ENCODE peak calls at places on chromosomes 3 and 15, in six cellular contexts. L, H, Z, D, R and O are unnamed samples.

GRCh38 chr3:125039897-125040175 is 16.0 kb downstream of the HEG1 start:
- DNase-seq in L (no peak), H (no peak), Z (no peak), D (no peak), R (no peak), O (no peak)

GRCh38 chr3:117074833-117075232 is 365.3 kb downstream of the TUSC7 start:
- DNase-seq in L (no peak), H (no peak), Z (no peak), D (no peak), R (peak), O (no peak)

GRCh38 chr3:58441514-58442450 is 8.2 kb upstream of the PDHB start:
- DNase-seq in L (no peak), H (no peak), Z (no peak), D (no peak), R (no peak), O (no peak)

GRCh38 chr15:70494861-70495571 is 268.3 kb downstream of the UACA start:
- DNase-seq in L (peak), H (peak), Z (no peak), D (no peak), R (peak), O (no peak)

GRCh38 chr3:195609229-195609628 is 25.5 kb upstream of the APOD start:
- DNase-seq in L (no peak), H (no peak), Z (no peak), D (peak), R (no peak), O (no peak)

GRCh38 chr3:44477312-44478030 is at the start of gene ZNF445:
- DNase-seq in L (peak), H (peak), Z (peak), D (peak), R (peak), O (peak)

GRCh38 chr15:67542462-67543347 is at the start of gene MAP2K5:
- DNase-seq in L (peak), H (peak), Z (peak), D (peak), R (peak), O (peak)

GRCh38 chr3:43998374-43998840 is 243.3 kb upstream of the TOPAZ1 start:
- DNase-seq in L (no peak), H (peak), Z (peak), D (no peak), R (no peak), O (no peak)

GRCh38 chr3:127172211-127172610 is 20.7 kb upstream of the PRR23E start:
- DNase-seq in L (no peak), H (no peak), Z (no peak), D (no peak), R (no peak), O (no peak)

GRCh38 chr3:53166206-53166605 is 5.2 kb downstream of the PRKCD start:
- DNase-seq in L (no peak), H (no peak), Z (no peak), D (no peak), R (no peak), O (no peak)

GRCh38 chr15:66290007-66290406 is 3.4 kb upstream of the DIS3L start:
- DNase-seq in L (no peak), H (no peak), Z (no peak), D (no peak), R (no peak), O (no peak)

GRCh38 chr3:175336406-175337133 is 477.4 kb downstream of the NAALADL2 start:
- DNase-seq in L (no peak), H (peak), Z (no peak), D (no peak), R (no peak), O (no peak)

GRCh38 chr3:20637729-20638128 is 451.7 kb upstream of the SGO1 start:
- DNase-seq in L (no peak), H (no peak), Z (no peak), D (no peak), R (no peak), O (no peak)

GRCh38 chr3:101898062-101898461 is 48.7 kb downstream of the NFKBIZ start:
- DNase-seq in L (no peak), H (no peak), Z (no peak), D (no peak), R (no peak), O (no peak)

GRCh38 chr3:11367116-11367781 is 95.1 kb downstream of the ATG7 start:
- DNase-seq in L (peak), H (no peak), Z (peak), D (no peak), R (peak), O (no peak)

GRCh38 chr3:71825551-71826283 is 40.8 kb upstream of the PROK2 start:
- DNase-seq in L (no peak), H (no peak), Z (no peak), D (no peak), R (no peak), O (peak)

GRCh38 chr15:38525489-38525888 is 39.1 kb downstream of the RASGRP1 start:
- DNase-seq in L (no peak), H (no peak), Z (no peak), D (no peak), R (no peak), O (peak)

GRCh38 chr3:185537369-185537970 is 14.9 kb downstream of the LIPH start:
- DNase-seq in L (no peak), H (peak), Z (no peak), D (no peak), R (no peak), O (peak)

GRCh38 chr15:48176097-48176496 is 2.0 kb downstream of the MYEF2 start:
- DNase-seq in L (no peak), H (peak), Z (no peak), D (no peak), R (no peak), O (no peak)

GRCh38 chr3:185726254-185726967 is 98.4 kb downstream of the IGF2BP2 start:
- DNase-seq in L (no peak), H (no peak), Z (no peak), D (no peak), R (no peak), O (no peak)

GRCh38 chr3:17742837-17743659 is 617 bp upstream of the TBC1D5 start:
- DNase-seq in L (no peak), H (no peak), Z (no peak), D (no peak), R (no peak), O (no peak)

GRCh38 chr3:185796431-185797107 is 28.3 kb downstream of the IGF2BP2 start:
- DNase-seq in L (no peak), H (peak), Z (no peak), D (no peak), R (no peak), O (no peak)

GRCh38 chr15:68599560-68600071 is 20.8 kb downstream of the CORO2B start:
- DNase-seq in L (peak), H (peak), Z (peak), D (no peak), R (peak), O (no peak)

GRCh38 chr3:16546186-16547004 is 32.9 kb upstream of the RFTN1 start:
- DNase-seq in L (no peak), H (no peak), Z (no peak), D (no peak), R (no peak), O (peak)

GRCh38 chr3:51099794-51100542 is 285.1 kb upstream of the MANF start:
- DNase-seq in L (peak), H (peak), Z (peak), D (no peak), R (peak), O (no peak)

GRCh38 chr3:81695302-81695701 is 66.1 kb downstream of the GBE1 start:
- DNase-seq in L (no peak), H (no peak), Z (no peak), D (no peak), R (no peak), O (no peak)

GRCh38 chr15:60690350-60690961 is 211.5 kb upstream of the ICE2 start:
- DNase-seq in L (no peak), H (no peak), Z (no peak), D (no peak), R (no peak), O (no peak)

GRCh38 chr3:135448520-135448919 is 517.0 kb upstream of the PPP2R3A start:
- DNase-seq in L (no peak), H (no peak), Z (no peak), D (no peak), R (no peak), O (peak)

GRCh38 chr3:89032331-89033063 is 74.9 kb upstream of the EPHA3 start:
- DNase-seq in L (no peak), H (no peak), Z (no peak), D (no peak), R (no peak), O (no peak)

GRCh38 chr15:34654625-34655024 is 71.2 kb upstream of the GOLGA8B start:
- DNase-seq in L (no peak), H (no peak), Z (no peak), D (no peak), R (no peak), O (no peak)

GRCh38 chr15:92839696-92840095 is 60.4 kb upstream of the CHD2 start:
- DNase-seq in L (no peak), H (peak), Z (no peak), D (no peak), R (no peak), O (no peak)

GRCh38 chr3:58491506-58492384 is at the start of gene KCTD6:
- DNase-seq in L (peak), H (peak), Z (peak), D (peak), R (peak), O (peak)

GRCh38 chr3:13687409-13687989 is 138.6 kb downstream of the FBLN2 start:
- DNase-seq in L (no peak), H (no peak), Z (no peak), D (no peak), R (no peak), O (no peak)